ENCODE peak calls at places on chromosome 21, in eight cellular contexts. N is foreskin keratinocyte; Z is iPS DF 6.9; F is lower lobe of right lung; R is thoracic aorta; I is fibroblast of lung; X is transverse colon; E is CD4-positive, alpha-beta T cell. J is an unnamed sample.

GRCh38 chr21:39869141-39869818 is 2.0 kb downstream of the PCP4 start:
- DNase-seq in N (no peak), Z (no peak), F (no peak), R (no peak), I (no peak), X (no peak), E (no peak), J (no peak)

GRCh38 chr21:28959367-28960099 is 33.1 kb downstream of the LTN1 start:
- DNase-seq in N (peak; percentile 65), Z (no peak), F (no peak), R (no peak), I (peak; percentile 74), X (no peak), E (no peak), J (no peak)

GRCh38 chr21:14057313-14057712 is 153.4 kb downstream of the LIPI start:
- DNase-seq in N (no peak), Z (no peak), F (no peak), R (no peak), I (no peak), X (no peak), E (no peak), J (no peak)

GRCh38 chr21:29360799-29361765 is 62.4 kb downstream of the BACH1 start:
- DNase-seq in N (no peak), Z (no peak), F (no peak), R (no peak), I (no peak), X (no peak), E (no peak), J (no peak)

GRCh38 chr21:31922881-31923280 is 50.1 kb downstream of the HUNK start:
- DNase-seq in N (no peak), Z (no peak), F (no peak), R (no peak), I (no peak), X (no peak), E (no peak), J (no peak)

GRCh38 chr21:27953328-27954045 is 986.6 kb upstream of the ADAMTS5 start:
- DNase-seq in N (no peak), Z (no peak), F (no peak), R (no peak), I (no peak), X (no peak), E (no peak), J (no peak)

GRCh38 chr21:31505975-31506374 is 153.5 kb upstream of the SOD1 start:
- DNase-seq in N (no peak), Z (no peak), F (no peak), R (no peak), I (no peak), X (no peak), E (no peak), J (no peak)

GRCh38 chr21:39444406-39445145 is 1.0 kb downstream of the LCA5L start:
- DNase-seq in N (peak; percentile 17), Z (no peak), F (no peak), R (no peak), I (peak; percentile 22), X (no peak), E (no peak), J (no peak)

GRCh38 chr21:23963454-23963853 is 1643.8 kb downstream of the MRPL39 start:
- DNase-seq in N (peak; percentile 13), Z (no peak), F (no peak), R (no peak), I (no peak), X (no peak), E (no peak), J (no peak)

GRCh38 chr21:33212159-33212851 is 17.4 kb upstream of the IFNAR2 start:
- DNase-seq in N (peak; percentile 89), Z (no peak), F (no peak), R (no peak), I (peak; percentile 25), X (no peak), E (peak; percentile 22), J (peak; percentile 56)

GRCh38 chr21:21114456-21114855 is 116.2 kb downstream of the NCAM2 start:
- DNase-seq in N (no peak), Z (no peak), F (no peak), R (no peak), I (no peak), X (no peak), E (no peak), J (no peak)

GRCh38 chr21:39597595-39598185 is 15.1 kb upstream of the B3GALT5 start:
- DNase-seq in N (no peak), Z (no peak), F (no peak), R (no peak), I (no peak), X (no peak), E (no peak), J (no peak)

GRCh38 chr21:14768042-14768441 is 221.9 kb upstream of the SAMSN1 start:
- DNase-seq in N (peak; percentile 13), Z (no peak), F (no peak), R (no peak), I (no peak), X (no peak), E (no peak), J (no peak)

GRCh38 chr21:27269646-27270045 is 302.8 kb upstream of the ADAMTS5 start:
- DNase-seq in N (peak; percentile 84), Z (no peak), F (no peak), R (no peak), I (peak; percentile 92), X (no peak), E (no peak), J (peak; percentile 64)

GRCh38 chr21:32306021-32306780 is 7.5 kb downstream of the MRAP start:
- DNase-seq in N (no peak), Z (peak; percentile 83), F (no peak), R (no peak), I (no peak), X (no peak), E (no peak), J (no peak)

GRCh38 chr21:31088196-31088751 is 50.0 kb upstream of the KRTAP19-8 start:
- DNase-seq in N (no peak), Z (no peak), F (no peak), R (no peak), I (no peak), X (no peak), E (no peak), J (no peak)

GRCh38 chr21:28485301-28486022 is 507.2 kb downstream of the LTN1 start:
- DNase-seq in N (peak; percentile 23), Z (no peak), F (no peak), R (no peak), I (peak; percentile 84), X (no peak), E (no peak), J (no peak)

GRCh38 chr21:40765771-40766170 is 81.2 kb downstream of the DSCAM start:
- DNase-seq in N (no peak), Z (no peak), F (no peak), R (no peak), I (no peak), X (no peak), E (no peak), J (no peak)

GRCh38 chr21:40841524-40842196 is 5.3 kb downstream of the DSCAM start:
- DNase-seq in N (peak; percentile 44), Z (peak; percentile 33), F (peak; percentile 65), R (no peak), I (no peak), X (no peak), E (no peak), J (peak; percentile 29)

GRCh38 chr21:38282921-38283320 is 26.1 kb downstream of the KCNJ15 start:
- DNase-seq in N (no peak), Z (no peak), F (no peak), R (no peak), I (peak; percentile 81), X (no peak), E (no peak), J (no peak)

GRCh38 chr21:38280446-38280845 is 23.7 kb downstream of the KCNJ15 start:
- DNase-seq in N (no peak), Z (no peak), F (no peak), R (no peak), I (peak; percentile 64), X (no peak), E (no peak), J (no peak)

GRCh38 chr21:38272215-38272614 is 15.4 kb downstream of the KCNJ15 start:
- DNase-seq in N (peak; percentile 85), Z (no peak), F (no peak), R (no peak), I (no peak), X (no peak), E (no peak), J (peak; percentile 34)

GRCh38 chr21:38273745-38274544 is 17.2 kb downstream of the KCNJ15 start:
- DNase-seq in N (no peak), Z (no peak), F (no peak), R (no peak), I (peak; percentile 72), X (no peak), E (no peak), J (no peak)

GRCh38 chr21:38277501-38278111 is 20.8 kb downstream of the KCNJ15 start:
- DNase-seq in N (peak; percentile 100), Z (no peak), F (no peak), R (no peak), I (peak; percentile 98), X (no peak), E (peak; percentile 8), J (peak; percentile 100)
- H3K27ac ChIP-seq in N (peak overlapping the region; percentile 93), Z (no peak overlapping the region), F (no peak overlapping the region), R (no peak overlapping the region), I (peak overlapping the region; percentile 63), X (no peak overlapping the region), E (no peak overlapping the region), J (peak overlapping the region; percentile 88)

GRCh38 chr21:36915701-36916075 is 50.8 kb downstream of the HLCS start:
- DNase-seq in N (no peak), Z (no peak), F (no peak), R (no peak), I (no peak), X (no peak), E (no peak), J (no peak)

GRCh38 chr21:36914244-36915013 is 52.0 kb downstream of the HLCS start:
- DNase-seq in N (no peak), Z (no peak), F (no peak), R (no peak), I (no peak), X (no peak), E (no peak), J (no peak)

GRCh38 chr21:36916718-36917117 is 49.8 kb downstream of the HLCS start:
- DNase-seq in N (no peak), Z (no peak), F (no peak), R (no peak), I (no peak), X (no peak), E (no peak), J (no peak)

GRCh38 chr21:36913247-36914169 is 53.0 kb downstream of the HLCS start:
- DNase-seq in N (no peak), Z (no peak), F (no peak), R (no peak), I (no peak), X (no peak), E (no peak), J (no peak)

GRCh38 chr21:36915014-36915700 is 51.3 kb downstream of the HLCS start:
- DNase-seq in N (no peak), Z (no peak), F (no peak), R (no peak), I (no peak), X (no peak), E (no peak), J (no peak)
- H3K27ac ChIP-seq in N (no peak overlapping the region), Z (no peak overlapping the region), F (no peak overlapping the region), R (no peak overlapping the region), I (no peak overlapping the region), X (no peak overlapping the region), E (no peak overlapping the region), J (no peak overlapping the region)

GRCh38 chr21:44982558-44983244 is 42.9 kb downstream of the SLX9 start:
- DNase-seq in N (no peak), Z (no peak), F (peak; percentile 71), R (peak; percentile 77), I (peak; percentile 61), X (no peak), E (no peak), J (no peak)
- H3K27ac ChIP-seq in N (no peak overlapping the region), Z (no peak overlapping the region), F (no peak overlapping the region), R (peak overlapping the region; percentile 92), I (no peak overlapping the region), X (no peak overlapping the region), E (no peak overlapping the region), J (no peak overlapping the region)

GRCh38 chr21:34889287-34889536 is 159.9 kb downstream of the RUNX1 start:
- DNase-seq in N (peak; percentile 77), Z (no peak), F (peak; percentile 78), R (no peak), I (peak; percentile 79), X (peak; percentile 50), E (peak; percentile 32), J (no peak)
- H3K27ac ChIP-seq in N (peak overlapping the region; percentile 94), Z (no peak overlapping the region), F (peak overlapping the region; percentile 95), R (peak overlapping the region; percentile 76), I (peak overlapping the region; percentile 92), X (peak overlapping the region; percentile 99), E (peak overlapping the region; percentile 79), J (peak overlapping the region; percentile 97)